ENCODE peak calls at places on chromosome 10, in eight cellular contexts. D is neural progenitor cell, O is ovary, E is GM23338, Z is cardiac fibroblast, J is bronchial epithelial cell, N is SK-N-SH, M is esophagus squamous epithelium. L is an unnamed sample.

GRCh38 chr10:36676321-36677169 is 448.9 kb upstream of the ANKRD30A start:
- DNase-seq in D (no peak), E (no peak), N (peak), M (no peak), J (no peak), O (no peak), Z (peak), L (no peak)

GRCh38 chr10:110817614-110818013 is 54.1 kb upstream of the PDCD4 start:
- DNase-seq in E (no peak), D (no peak), N (no peak), O (no peak), J (no peak), Z (no peak), M (no peak), L (no peak)

GRCh38 chr10:87861566-87861952 is 1.8 kb downstream of the KLLN start:
- DNase-seq in O (peak), N (no peak), E (peak), Z (peak), D (peak), J (peak), M (no peak), L (peak)

GRCh38 chr10:95183451-95184230 is 10.4 kb upstream of the ACSM6 start:
- DNase-seq in N (peak), E (peak), Z (peak), J (peak), O (peak), D (peak), M (peak), L (peak)

GRCh38 chr10:29064665-29065064 is 224.2 kb upstream of the LYZL1 start:
- DNase-seq in O (no peak), D (no peak), M (no peak), E (no peak), J (peak), Z (peak), N (no peak), L (no peak)

GRCh38 chr10:101330236-101331225 is 23.4 kb upstream of the BTRC start:
- DNase-seq in O (no peak), J (peak), Z (peak), N (no peak), D (no peak), M (no peak), E (no peak), L (peak)

GRCh38 chr10:97771055-97771811 is 566 bp downstream of the SFRP5 start:
- DNase-seq in E (peak), M (no peak), O (no peak), J (peak), D (peak), Z (peak), N (peak), L (peak)

GRCh38 chr10:103076996-103077395 is 116.1 kb downstream of the NT5C2 start:
- DNase-seq in E (no peak), D (no peak), O (no peak), Z (no peak), J (no peak), N (no peak), M (no peak), L (no peak)

GRCh38 chr10:109924100-109924499 is 789 bp upstream of the XPNPEP1 start:
- DNase-seq in O (no peak), N (no peak), J (no peak), E (no peak), M (no peak), D (no peak), Z (no peak), L (no peak)

GRCh38 chr10:63711361-63711760 is 190.2 kb downstream of the REEP3 start:
- DNase-seq in J (peak), D (peak), N (no peak), M (no peak), E (peak), O (no peak), Z (peak), L (peak)

GRCh38 chr10:133133471-133134231 is 26.4 kb upstream of the KNDC1 start:
- DNase-seq in D (no peak), O (peak), N (peak), Z (no peak), E (no peak), M (no peak), J (no peak), L (no peak)

GRCh38 chr10:1115262-1115955 is 59.2 kb downstream of the WDR37 start:
- DNase-seq in N (no peak), M (no peak), Z (no peak), O (no peak), E (no peak), J (no peak), D (no peak), L (no peak)

GRCh38 chr10:44827431-44828006 is 83.6 kb upstream of the TMEM72 start:
- DNase-seq in J (no peak), N (no peak), M (no peak), D (no peak), O (no peak), E (no peak), Z (no peak), L (no peak)

GRCh38 chr10:110641256-110641655 is 2.9 kb upstream of the RBM20 start:
- DNase-seq in E (peak), N (peak), Z (no peak), D (peak), O (no peak), J (peak), M (no peak), L (peak)

GRCh38 chr10:44952779-44953231 is 6.8 kb upstream of the RASSF4 start:
- DNase-seq in Z (no peak), N (no peak), O (no peak), E (peak), D (no peak), J (no peak), M (no peak), L (no peak)

GRCh38 chr10:129779126-129779525 is 184.9 kb downstream of the EBF3 start:
- DNase-seq in Z (no peak), O (no peak), J (no peak), D (no peak), N (no peak), M (no peak), E (no peak), L (no peak)

GRCh38 chr10:118963963-118964362 is 65.6 kb upstream of the NANOS1 start:
- DNase-seq in D (no peak), J (no peak), E (no peak), M (no peak), O (no peak), N (no peak), Z (no peak), L (no peak)

GRCh38 chr10:43201545-43202131 is 63.4 kb downstream of the CSGALNACT2 start:
- DNase-seq in N (peak), O (peak), M (no peak), E (no peak), Z (no peak), D (no peak), J (no peak), L (no peak)

GRCh38 chr10:124308811-124309210 is 109.9 kb downstream of the OAT start:
- DNase-seq in E (no peak), M (no peak), J (no peak), N (no peak), Z (no peak), O (no peak), D (no peak), L (no peak)

GRCh38 chr10:112362833-112363232 is 11.1 kb upstream of the ACSL5 start:
- DNase-seq in Z (peak), O (peak), E (no peak), D (no peak), J (no peak), M (no peak), N (no peak), L (no peak)

GRCh38 chr10:112363696-112364688 is 9.9 kb upstream of the ACSL5 start:
- DNase-seq in O (no peak), J (no peak), E (no peak), N (no peak), Z (no peak), D (no peak), M (no peak), L (no peak)

GRCh38 chr10:112360308-112361270 is 13.3 kb upstream of the ACSL5 start:
- DNase-seq in Z (peak), E (peak), J (peak), D (no peak), O (peak), N (no peak), M (no peak), L (peak)

GRCh38 chr10:112359606-112360307 is 14.2 kb upstream of the ACSL5 start:
- DNase-seq in M (no peak), Z (no peak), O (no peak), N (no peak), J (no peak), D (no peak), E (no peak), L (no peak)

DNA sequence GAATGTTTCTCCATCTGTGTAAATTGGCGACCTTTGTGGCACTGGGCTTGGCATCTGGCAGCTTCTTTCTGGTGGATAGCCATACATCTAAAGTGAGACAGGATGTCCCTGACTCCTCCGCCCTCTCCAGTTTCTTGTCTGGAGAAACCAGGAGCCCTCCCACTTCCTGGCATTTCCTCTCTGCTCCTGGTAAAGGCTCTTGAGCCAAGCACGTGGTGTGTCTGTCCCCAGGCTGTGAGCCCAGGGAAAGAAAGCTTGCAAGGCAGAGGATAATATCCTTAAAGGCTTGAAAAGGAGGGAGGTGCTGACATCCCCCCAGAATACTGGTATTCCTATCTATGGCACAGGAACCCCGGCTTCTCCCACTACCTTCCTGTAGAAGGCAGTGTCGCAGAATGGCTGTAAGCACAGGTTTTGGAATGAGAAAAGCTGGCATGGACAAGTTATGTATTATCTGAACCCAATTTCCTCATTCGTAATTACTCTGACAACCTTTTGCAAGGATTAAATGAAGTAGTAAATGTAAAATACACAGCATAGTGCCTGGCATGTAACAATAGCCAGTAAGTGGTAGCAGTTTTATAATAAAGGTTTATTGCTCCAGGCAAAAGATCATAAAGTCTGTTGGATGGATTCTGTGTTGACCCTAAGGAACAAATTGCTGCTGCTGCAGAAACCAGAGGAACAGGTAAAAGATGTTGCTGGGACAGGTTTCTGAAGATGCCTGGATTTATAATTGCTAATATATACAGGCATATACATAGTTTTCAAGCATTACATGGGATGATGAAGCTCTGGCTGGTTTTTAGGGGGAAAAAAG is 11.8 kb upstream of the ACSL5 start:
- DNase-seq in M (no peak), Z (peak), D (no peak), J (peak), O (peak), E (peak), N (no peak), L (peak)
- TF ChIP-seq CTCF in M (no peak), Z (peak), D (no peak), J (no peak), O (no peak), E (peak), N (no peak), L (no peak)

DNA sequence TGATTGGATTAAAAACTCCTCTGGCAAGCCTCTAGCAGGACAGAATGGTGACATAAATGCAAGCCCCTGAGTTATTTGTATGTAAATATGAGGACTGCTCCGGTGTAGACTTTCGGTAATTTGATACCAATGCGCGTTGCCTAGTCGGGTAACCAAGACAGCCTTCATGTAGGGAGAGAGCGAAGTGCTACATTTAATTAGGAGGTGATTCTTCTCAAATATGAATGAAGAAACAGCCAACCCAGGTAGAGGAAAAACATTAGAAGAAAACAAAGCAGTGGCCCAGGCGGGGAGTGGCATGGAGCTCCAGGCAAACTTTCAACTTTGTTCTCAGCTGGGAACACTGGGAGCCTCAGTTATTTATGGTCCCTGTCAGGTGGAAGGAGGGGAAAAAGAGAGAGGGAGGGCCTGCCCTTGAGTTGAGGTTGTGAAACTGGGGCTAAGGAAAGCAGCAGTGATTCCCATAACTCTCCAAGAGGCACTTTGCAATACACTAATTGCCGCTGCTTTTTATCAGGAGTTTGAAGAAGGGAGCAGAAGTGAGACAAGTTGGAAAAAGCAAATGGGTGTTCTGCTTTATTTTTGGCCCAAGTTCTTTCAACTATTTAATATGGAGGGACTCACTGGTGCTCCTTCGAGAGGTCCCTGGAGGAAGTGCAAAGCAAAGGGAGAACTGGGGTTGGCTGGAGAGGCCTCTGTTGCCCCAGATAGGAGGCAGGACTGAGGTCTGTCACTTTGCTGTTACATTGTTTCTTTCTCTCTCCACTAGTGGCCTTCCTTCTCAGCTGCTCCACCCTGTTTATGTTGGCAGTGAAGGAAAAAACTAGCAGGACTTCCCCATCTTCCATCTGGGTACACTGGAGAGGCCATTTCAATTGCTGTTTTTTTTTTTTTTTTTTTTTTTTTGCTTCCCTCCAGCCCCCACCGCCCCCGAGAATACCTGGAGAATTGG is 234.6 kb upstream of the CCDC6 start:
- DNase-seq in N (no peak), M (no peak), D (peak), O (peak), J (peak), E (peak), Z (peak), L (peak)
- H3K4me3 ChIP-seq in N (no peak), M (no peak), D (peak), O (peak), J (no peak), E (peak), Z (no peak), L (no peak)

DNA sequence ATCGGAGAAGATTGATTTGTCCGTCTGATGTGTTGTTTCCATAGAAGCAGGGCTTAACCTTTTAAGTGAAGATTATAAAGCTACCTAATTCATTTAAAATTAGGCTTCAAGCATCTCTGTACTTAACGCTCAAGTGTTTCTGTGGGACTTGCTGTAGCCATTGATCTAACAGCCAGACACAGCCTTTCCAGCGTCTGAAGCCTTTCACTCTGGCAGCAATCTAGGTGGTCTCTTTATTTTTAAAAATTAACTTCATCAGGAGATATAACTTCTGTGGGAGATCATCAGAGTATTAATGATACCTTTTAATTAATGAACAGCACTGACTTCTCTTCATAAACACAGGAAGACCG is 88.1 kb downstream of the BEND7 start:
- DNase-seq in E (no peak), D (no peak), M (no peak), O (no peak), N (no peak), Z (no peak), J (no peak), L (no peak)
- TF ChIP-seq CTCF in E (no peak), D (no peak), M (no peak), O (no peak), N (no peak), Z (no peak), J (no peak), L (no peak)

DNA sequence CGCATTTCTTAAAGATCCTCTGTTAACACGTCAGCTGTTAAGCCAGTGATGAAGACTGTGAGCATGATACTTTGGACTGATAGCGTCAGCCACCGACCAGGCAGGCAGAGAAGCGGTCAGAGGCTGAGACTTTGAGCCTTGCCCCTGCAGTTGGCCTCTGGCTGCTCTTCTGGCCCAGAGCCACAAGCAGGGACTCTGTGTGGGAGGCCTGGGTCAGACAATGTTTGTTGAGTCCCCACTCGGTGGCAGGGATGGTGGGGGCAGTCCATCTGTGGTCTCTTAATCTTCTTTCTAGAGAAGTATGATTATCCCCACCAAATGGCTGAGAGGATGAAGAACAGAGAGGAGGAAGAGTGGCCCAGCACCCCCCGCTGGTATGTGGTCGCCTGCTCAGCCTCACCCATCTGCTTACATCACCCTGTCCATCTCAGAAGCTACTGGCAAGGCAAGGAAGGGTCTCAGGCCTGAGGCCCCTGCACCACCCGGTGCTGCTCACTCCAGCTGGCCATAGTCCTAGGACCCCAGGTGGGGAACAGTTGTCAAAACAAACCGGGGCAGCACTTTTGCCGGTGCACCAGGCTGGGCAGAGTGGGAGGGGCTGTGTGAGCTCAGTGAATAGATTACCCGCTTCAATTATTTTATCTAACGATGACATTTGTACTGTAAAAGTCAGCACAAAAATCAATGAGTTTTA is 202.9 kb downstream of the GRID1 start:
- DNase-seq in J (no peak), E (no peak), Z (no peak), D (no peak), O (no peak), N (peak), M (no peak), L (no peak)
- H3K4me3 ChIP-seq in J (no peak), E (no peak), Z (no peak), D (no peak), O (no peak), N (no peak), M (no peak), L (no peak)

GRCh38 chr10:11177926-11178453 is 160.3 kb downstream of the CELF2 start:
- DNase-seq in N (no peak), O (no peak), J (no peak), Z (peak), D (peak), E (no peak), M (no peak), L (no peak)
- TF ChIP-seq CTCF in N (no peak), O (no peak), J (no peak), Z (no peak), D (no peak), E (peak), M (no peak), L (no peak)

DNA sequence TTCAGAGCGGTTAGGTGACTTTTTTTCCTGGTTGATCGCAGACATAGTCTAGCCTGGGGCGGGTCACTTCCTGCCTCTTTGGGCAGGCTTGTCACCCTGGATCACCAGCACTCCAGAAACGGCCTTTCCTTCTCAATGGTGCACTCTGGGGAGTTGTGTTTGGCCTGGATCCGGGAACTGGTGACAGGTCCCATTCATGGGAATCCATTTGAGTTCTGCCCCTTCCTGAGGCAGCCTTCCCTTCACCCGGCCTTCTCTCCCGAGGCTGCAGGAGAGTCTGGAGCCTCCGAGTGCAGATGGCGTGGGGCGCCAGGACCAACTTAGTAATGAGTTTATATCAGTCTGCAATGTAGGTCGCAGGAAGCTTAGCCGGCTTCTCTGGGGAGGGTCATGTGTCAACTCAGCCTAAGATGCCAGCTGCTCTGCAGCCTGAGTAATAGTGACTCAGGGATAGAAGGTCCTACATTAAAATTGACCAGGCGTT is 54.2 kb downstream of the TACR2 start:
- DNase-seq in E (no peak), M (no peak), J (peak), D (no peak), O (no peak), N (peak), Z (peak), L (peak)
- H3K4me3 ChIP-seq in E (no peak), M (no peak), J (no peak), D (no peak), O (no peak), N (no peak), Z (no peak), L (no peak)

DNA sequence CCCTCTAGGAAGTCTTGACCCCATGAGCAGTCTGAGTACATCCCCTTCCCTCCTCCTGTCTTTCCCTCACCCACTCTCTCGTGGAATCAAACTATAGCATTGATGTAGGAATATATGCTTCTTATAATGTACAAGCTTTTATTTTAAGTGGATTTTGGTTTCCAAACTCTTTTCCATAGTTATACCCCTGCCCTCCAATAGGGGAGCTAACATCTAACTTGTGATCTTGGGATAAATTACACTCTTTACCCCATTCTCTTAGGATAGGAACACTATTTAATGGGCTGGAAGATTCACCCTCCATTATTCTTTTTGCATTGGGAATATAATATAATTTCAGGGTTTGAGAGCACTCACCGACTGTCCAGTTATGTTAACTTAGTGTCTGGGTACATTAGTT is 465.9 kb downstream of the GATA3 start:
- DNase-seq in J (no peak), D (no peak), E (no peak), O (no peak), Z (no peak), N (no peak), M (no peak), L (no peak)
- TF ChIP-seq CTCF in J (peak), D (peak), E (no peak), O (no peak), Z (peak), N (peak), M (peak), L (peak)

GRCh38 chr10:78832281-78832680 is 236.5 kb upstream of the ZMIZ1 start:
- DNase-seq in J (no peak), M (no peak), Z (no peak), O (no peak), E (no peak), N (no peak), D (no peak), L (no peak)
- H3K4me3 ChIP-seq in J (no peak), M (no peak), Z (no peak), O (no peak), E (no peak), N (no peak), D (no peak), L (no peak)

L was measured in epithelial cell of esophagus.